ENCODE peak calls at places on chromosomes 13 and 19, in nine cellular contexts. U is breast epithelium, B is right lobe of liver, X is heart left ventricle, K is A549, I is upper lobe of left lung, E is tibial nerve, D is IMR-90, N is body of pancreas. P is an unnamed sample.

GRCh38 chr13:97432232-97432916 is 1.6 kb upstream of the RAP2A start:
- DNase-seq in U (no peak), B (no peak), X (no peak), K (no peak), I (no peak), E (no peak), D (no peak), N (no peak), P (no peak)

GRCh38 chr13:84430441-84430840 is 548.2 kb upstream of the SLITRK1 start:
- DNase-seq in U (no peak), B (no peak), X (no peak), K (no peak), I (no peak), E (no peak), D (peak; percentile 1), N (no peak), P (no peak)

GRCh38 chr19:53907690-53908089 is 1.4 kb upstream of the CACNG7 start:
- DNase-seq in U (no peak), B (no peak), X (no peak), K (no peak), I (no peak), E (no peak), D (no peak), N (no peak), P (no peak)

GRCh38 chr19:38559428-38560401 is 58.0 kb downstream of the MAP4K1 start:
- DNase-seq in U (no peak), B (no peak), X (no peak), K (no peak), I (no peak), E (no peak), D (no peak), N (no peak), P (peak; percentile 69)

GRCh38 chr13:114198556-114198955 is 19.5 kb downstream of the CFAP97D2 start:
- DNase-seq in U (no peak), B (no peak), X (no peak), K (no peak), I (peak; percentile 43), E (no peak), D (no peak), N (no peak), P (no peak)

GRCh38 chr13:50613356-50613831 is 230.1 kb downstream of the DLEU7 start:
- DNase-seq in U (no peak), B (no peak), X (no peak), K (no peak), I (no peak), E (no peak), D (no peak), N (no peak), P (no peak)

GRCh38 chr13:54185785-54186184 is 1157.2 kb downstream of the OLFM4 start:
- DNase-seq in U (no peak), B (no peak), X (no peak), K (no peak), I (no peak), E (no peak), D (no peak), N (peak; percentile 13), P (no peak)

GRCh38 chr13:45786293-45786920 is 65.1 kb downstream of the SIAH3 start:
- DNase-seq in U (no peak), B (no peak), X (no peak), K (no peak), I (no peak), E (no peak), D (no peak), N (peak; percentile 56), P (no peak)

GRCh38 chr13:107650081-107650701 is 565.1 kb downstream of the LIG4 start:
- DNase-seq in U (no peak), B (peak; percentile 56), X (peak; percentile 27), K (no peak), I (peak; percentile 81), E (peak; percentile 15), D (peak; percentile 62), N (peak; percentile 35), P (peak; percentile 68)

DNA sequence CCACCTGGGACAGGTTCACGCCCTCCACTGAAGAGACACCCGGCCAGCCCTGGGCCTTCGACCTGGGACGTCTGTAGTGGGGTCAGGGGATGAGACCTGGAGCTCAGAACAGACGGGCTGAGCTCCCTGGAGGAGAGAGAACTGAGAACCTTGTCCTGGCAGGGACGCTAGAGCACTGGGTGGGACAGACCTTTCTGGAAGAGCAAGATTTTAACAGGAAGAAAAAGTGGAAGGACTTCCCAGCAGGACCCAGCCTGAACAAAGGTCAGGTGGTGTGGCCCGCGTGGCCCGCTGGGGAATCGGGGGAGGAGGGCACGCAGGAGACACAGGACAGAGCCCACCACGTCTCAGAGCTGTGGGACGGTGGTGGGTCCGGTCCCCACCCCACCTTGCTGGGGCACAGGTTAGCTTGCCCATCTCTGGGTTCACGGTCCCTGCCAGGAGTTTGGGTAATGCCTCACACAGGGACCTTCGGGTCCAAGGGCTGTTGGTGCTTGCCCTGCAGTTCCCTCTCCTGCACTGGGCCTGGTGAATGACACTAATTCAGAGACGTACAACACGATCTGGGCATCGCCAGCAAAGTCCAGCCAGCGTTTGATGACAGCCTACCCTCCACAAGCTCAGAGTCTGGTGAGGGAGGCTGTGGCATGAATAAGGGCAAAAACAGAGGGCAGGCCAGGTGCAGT is 1.2 kb upstream of the EFNA2 start:
- DNase-seq in U (no peak), B (peak; percentile 78), X (no peak), K (no peak), I (peak; percentile 58), E (no peak), D (no peak), N (no peak), P (no peak)
- TF ChIP-seq POLR2A in U (no peak), B (peak; percentile 19), X (no peak), K (no peak), I (no peak), E (no peak), D (no peak), N (no peak), P (no peak)

DNA sequence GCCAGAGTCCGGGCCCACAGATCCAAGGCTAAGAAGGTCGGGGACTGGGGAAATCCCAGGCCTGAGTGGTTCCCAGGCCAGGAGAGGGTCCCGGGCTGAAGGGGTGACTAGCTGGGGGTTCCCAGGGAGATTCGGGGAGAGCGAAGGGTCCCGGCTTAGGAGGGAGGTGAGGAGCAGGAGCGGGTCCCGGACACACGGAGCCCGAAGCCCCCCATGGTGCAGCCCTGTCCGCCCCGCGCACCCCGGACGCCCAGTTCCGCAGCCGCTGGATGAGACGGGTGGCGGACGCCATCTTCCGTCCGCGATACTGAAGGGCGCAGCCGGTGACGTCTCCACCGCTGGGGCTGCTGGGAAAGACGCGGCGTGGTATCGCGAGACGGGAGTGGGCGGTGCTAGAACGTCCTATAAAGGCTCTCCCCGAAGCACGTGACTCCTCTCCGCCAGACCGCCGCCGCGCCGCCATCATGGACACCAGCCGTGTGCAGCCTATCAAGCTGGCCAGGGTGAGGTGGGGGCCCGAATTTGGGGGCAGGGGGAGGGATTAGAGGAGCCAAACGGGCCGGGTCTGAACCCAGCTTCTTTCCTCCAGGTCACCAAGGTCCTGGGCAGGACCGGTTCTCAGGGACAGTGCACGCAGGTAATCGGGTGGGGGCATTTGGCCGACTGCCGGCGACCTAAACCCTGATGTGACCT is at the start of the genes NDUFA7 and RPS28:
- DNase-seq in U (peak; percentile 98), B (peak; percentile 98), X (peak; percentile 98), K (peak; percentile 50), I (peak; percentile 97), E (peak; percentile 95), D (peak; percentile 94), N (peak; percentile 98), P (peak; percentile 98)
- TF ChIP-seq CTCF in U (no peak), B (peak; percentile 25), X (peak; percentile 49), K (no peak), I (peak; percentile 46), E (peak; percentile 39), D (peak; percentile 36), N (peak; percentile 16), P (peak; percentile 74)

GRCh38 chr13:106513025-106513424 is 22.4 kb downstream of the EFNB2 start:
- DNase-seq in U (no peak), B (no peak), X (no peak), K (no peak), I (no peak), E (no peak), D (peak; percentile 45), N (no peak), P (no peak)
- H3K27ac ChIP-seq in U (no peak overlapping the region), B (no peak overlapping the region), X (no peak overlapping the region), K (no peak overlapping the region), I (no peak overlapping the region), E (no peak overlapping the region), D (no peak overlapping the region), N (no peak overlapping the region), P (no peak overlapping the region)

GRCh38 chr19:55392820-55393219 is 7.1 kb downstream of the RPL28 start:
- DNase-seq in U (no peak), B (no peak), X (no peak), K (no peak), I (no peak), E (no peak), D (no peak), N (no peak), P (no peak)

GRCh38 chr19:55391702-55392615 is 6.2 kb downstream of the RPL28 start:
- DNase-seq in U (no peak), B (no peak), X (no peak), K (no peak), I (no peak), E (no peak), D (peak; percentile 77), N (no peak), P (no peak)

GRCh38 chr19:55391191-55391670 is 5.5 kb downstream of the RPL28 start:
- DNase-seq in U (no peak), B (no peak), X (no peak), K (no peak), I (no peak), E (no peak), D (no peak), N (no peak), P (no peak)

GRCh38 chr19:55389386-55390317 is 3.9 kb downstream of the RPL28 start:
- DNase-seq in U (no peak), B (no peak), X (no peak), K (no peak), I (no peak), E (no peak), D (no peak), N (no peak), P (no peak)

GRCh38 chr19:55390461-55390880 is 4.7 kb downstream of the RPL28 start:
- DNase-seq in U (no peak), B (no peak), X (no peak), K (no peak), I (no peak), E (no peak), D (no peak), N (no peak), P (no peak)
- TF ChIP-seq POLR2A in U (no peak), B (no peak), X (no peak), K (no peak), I (no peak), E (no peak), D (no peak), N (no peak), P (no peak)

DNA sequence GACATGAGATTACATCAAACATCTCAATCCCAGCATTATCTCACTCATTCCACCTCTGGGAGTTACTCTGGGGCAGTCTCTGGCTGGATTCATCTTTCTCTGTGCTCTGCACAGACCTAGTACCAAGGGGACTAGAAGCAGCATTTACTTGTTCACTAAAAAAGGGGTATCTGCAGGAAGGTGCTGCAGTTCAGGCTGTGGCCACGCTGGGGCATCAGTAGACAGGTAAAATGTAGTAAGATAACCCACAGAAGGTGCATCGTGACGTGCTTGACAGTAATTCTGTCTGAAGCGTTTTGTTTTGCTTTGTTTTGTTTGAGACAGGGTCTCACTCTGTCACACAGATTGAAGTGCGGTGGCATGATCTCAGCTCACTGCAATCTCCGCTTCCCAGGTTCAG is 29.3 kb downstream of the ZNF564 start:
- DNase-seq in U (no peak), B (no peak), X (no peak), K (no peak), I (no peak), E (no peak), D (no peak), N (no peak), P (no peak)
- TF ChIP-seq CTCF in U (peak; percentile 35), B (no peak), X (no peak), K (no peak), I (no peak), E (no peak), D (no peak), N (no peak), P (no peak)

P was measured in spleen.